ENCODE peak calls at places on chromosomes 6 and 20, in four cellular contexts. O is GM12878, C is A549, R is IMR-90. H is an unnamed sample.
A peak's percentile ranks its signal among the peaks of the same experiment; 100 is the strongest.

GRCh38 chr6:31615748-31616147 is 714 bp downstream of the AIF1 start:
- DNase-seq in O (no peak), C (no peak), R (no peak), H (no peak)

GRCh38 chr6:120202878-120203277 is 853.3 kb upstream of the MAN1A1 start:
- DNase-seq in O (no peak), C (no peak), R (no peak), H (no peak)

GRCh38 chr6:159061146-159061545 is 16.4 kb upstream of the TAGAP start:
- DNase-seq in O (no peak), C (no peak), R (no peak), H (no peak)

GRCh38 chr6:21666200-21666671 is 72.7 kb downstream of the SOX4 start:
- DNase-seq in O (no peak), C (no peak), R (no peak), H (no peak)

GRCh38 chr6:92762414-92763374 is 656.7 kb downstream of the EPHA7 start:
- DNase-seq in O (no peak), C (no peak), R (peak; percentile 16), H (no peak)

GRCh38 chr6:130244728-130245127 is 22.0 kb upstream of the SAMD3 start:
- DNase-seq in O (no peak), C (no peak), R (no peak), H (no peak)

GRCh38 chr6:28351087-28351486 is 1.3 kb downstream of the ZKSCAN3 start:
- DNase-seq in O (no peak), C (no peak), R (no peak), H (peak; percentile 46)

GRCh38 chr20:58995461-58996225 is 11.4 kb downstream of the CTSZ start:
- DNase-seq in O (no peak), C (no peak), R (no peak), H (no peak)

GRCh38 chr20:33839591-33839990 is 28.4 kb downstream of the CHMP4B start:
- DNase-seq in O (no peak), C (no peak), R (no peak), H (peak; percentile 20)

GRCh38 chr6:7669742-7670141 is 56.2 kb upstream of the BMP6 start:
- DNase-seq in O (no peak), C (no peak), R (no peak), H (peak; percentile 33)

GRCh38 chr6:81614292-81614691 is 138.2 kb downstream of the TENT5A start:
- DNase-seq in O (no peak), C (no peak), R (peak; percentile 85), H (no peak)

GRCh38 chr6:148887181-148887580 is 140.4 kb downstream of the UST start:
- DNase-seq in O (no peak), C (no peak), R (no peak), H (no peak)

GRCh38 chr20:47337413-47337812 is 19.1 kb downstream of the ZMYND8 start:
- DNase-seq in O (no peak), C (no peak), R (no peak), H (no peak)

GRCh38 chr6:33445020-33445676 is 9.2 kb upstream of the ZBTB9 start:
- DNase-seq in O (no peak), C (no peak), R (no peak), H (no peak)

GRCh38 chr6:52787917-52788316 is 15.7 kb downstream of the GSTA1 start:
- DNase-seq in O (no peak), C (no peak), R (no peak), H (no peak)

GRCh38 chr6:139409026-139409425 is 34.6 kb upstream of the CITED2 start:
- DNase-seq in O (no peak), C (no peak), R (peak; percentile 77), H (no peak)

GRCh38 chr6:2259574-2259973 is 14.2 kb upstream of the GMDS start:
- DNase-seq in O (no peak), C (no peak), R (no peak), H (no peak)

GRCh38 chr20:48238326-48238725 is 453.0 kb upstream of the SULF2 start:
- DNase-seq in O (no peak), C (no peak), R (peak; percentile 54), H (no peak)

GRCh38 chr6:156779206-156780116 is 2.3 kb downstream of the ARID1B start:
- DNase-seq in O (no peak), C (no peak), R (no peak), H (peak; percentile 72)

GRCh38 chr20:35984382-35984781 is 16.0 kb downstream of the CNBD2 start:
- DNase-seq in O (no peak), C (no peak), R (no peak), H (no peak)

GRCh38 chr20:63260943-63261807 is 6.9 kb upstream of the NKAIN4 start:
- DNase-seq in O (no peak), C (no peak), R (no peak), H (no peak)

GRCh38 chr6:27205375-27206278 is 41.9 kb upstream of the PRSS16 start:
- DNase-seq in O (no peak), C (no peak), R (peak; percentile 24), H (peak; percentile 44)

GRCh38 chr6:127457444-127458064 is 1.6 kb downstream of the KIAA0408 start:
- DNase-seq in O (no peak), C (no peak), R (peak; percentile 81), H (no peak)

GRCh38 chr6:45988635-45989034 is 27.0 kb downstream of the CLIC5 start:
- DNase-seq in O (no peak), C (no peak), R (no peak), H (no peak)

GRCh38 chr6:76774750-76775396 is 688.4 kb downstream of the HTR1B start:
- DNase-seq in O (no peak), C (no peak), R (no peak), H (no peak)

GRCh38 chr20:32325706-32326506 is 32.2 kb upstream of the ASXL1 start:
- DNase-seq in O (no peak), C (peak; percentile 43), R (peak; percentile 79), H (no peak)

GRCh38 chr20:62285722-62286121 is 17.1 kb upstream of the ADRM1 start:
- DNase-seq in O (no peak), C (no peak), R (no peak), H (no peak)

GRCh38 chr6:133890941-133891813 is 2.3 kb downstream of the TCF21 start:
- DNase-seq in O (no peak), C (peak; percentile 60), R (peak; percentile 39), H (peak; percentile 12)

GRCh38 chr6:133891814-133892443 is 3.0 kb downstream of the TCF21 start:
- DNase-seq in O (no peak), C (no peak), R (no peak), H (no peak)

GRCh38 chr6:133887478-133887877 is 1.4 kb upstream of the TCF21 start:
- DNase-seq in O (no peak), C (no peak), R (no peak), H (no peak)

GRCh38 chr6:133889557-133890301 is 816 bp downstream of the TCF21 start:
- DNase-seq in O (no peak), C (no peak), R (peak; percentile 73), H (no peak)

DNA sequence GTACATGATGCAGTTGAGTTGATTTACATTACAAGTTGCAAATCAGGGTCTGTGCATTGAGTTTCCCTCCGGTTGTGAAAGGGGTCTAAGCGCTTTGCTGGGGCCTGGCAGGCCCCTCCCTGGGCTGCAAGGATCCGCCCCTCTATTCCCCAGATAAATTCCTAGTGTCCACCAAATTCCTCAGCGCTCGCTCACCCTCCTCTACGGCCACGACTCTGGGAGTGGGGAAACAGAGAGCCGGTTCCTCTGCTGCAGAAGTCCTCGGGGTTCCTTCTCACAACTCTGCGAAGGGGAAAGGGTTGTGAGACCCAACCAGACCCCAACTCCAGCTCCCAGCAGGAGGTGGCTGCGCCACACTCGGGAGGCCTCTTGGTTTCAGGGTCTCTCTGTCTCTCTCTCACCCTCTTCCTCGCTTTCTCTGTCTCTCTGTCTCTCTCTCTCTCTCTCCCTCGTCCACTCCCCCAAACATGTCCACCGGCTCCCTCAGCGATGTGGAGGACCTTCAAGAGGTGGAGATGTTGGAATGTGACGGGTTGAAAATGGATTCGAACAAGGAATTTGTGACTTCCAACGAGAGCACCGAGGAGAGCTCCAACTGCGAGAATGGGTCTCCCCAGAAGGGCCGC is at the start of gene TCF21:
- DNase-seq in O (no peak), C (no peak), R (peak; percentile 85), H (no peak)
- TF ChIP-seq ELK1 in O (no peak), C (no peak), R (no peak), H (no peak)

GRCh38 chr6:56255370-56255769 is 8.0 kb upstream of the COL21A1 start:
- DNase-seq in O (no peak), C (no peak), R (no peak), H (no peak)
- TF ChIP-seq ELK1 in O (no peak), C (no peak), R (no peak), H (no peak)

DNA sequence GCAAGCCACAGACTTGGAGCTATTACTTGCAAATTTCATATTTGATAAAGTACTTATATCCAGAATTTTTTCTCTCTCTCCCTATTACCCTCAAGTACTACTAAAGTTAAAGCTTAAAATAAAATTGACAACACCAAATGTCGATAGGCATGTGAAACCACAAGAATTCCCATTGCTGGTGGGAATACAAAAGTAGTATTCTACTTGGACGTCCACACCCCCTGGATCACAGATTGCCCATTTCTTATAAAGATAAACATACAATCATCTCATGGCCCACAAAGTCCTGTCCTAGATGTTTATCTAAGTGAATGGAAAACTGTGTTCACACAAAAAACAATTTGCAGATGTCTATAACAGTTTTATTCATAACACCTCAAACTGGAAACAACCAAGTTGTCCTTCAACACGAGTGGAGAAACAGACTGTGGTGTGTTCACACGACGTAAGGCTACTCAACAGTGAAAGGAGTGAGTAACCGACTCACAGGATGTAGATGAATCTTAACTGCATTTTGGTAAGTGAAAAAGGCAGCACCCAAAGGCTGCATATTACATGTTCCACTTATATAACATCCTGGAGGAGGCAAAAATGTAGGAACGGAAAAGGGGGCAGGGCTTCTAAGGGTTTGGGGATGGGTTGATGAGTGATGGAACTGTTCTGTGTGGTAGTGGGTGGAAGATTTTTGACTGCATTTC is 297.4 kb downstream of the THBS2 start:
- DNase-seq in O (no peak), C (no peak), R (peak; percentile 33), H (no peak)
- TF ChIP-seq ELK1 in O (no peak), C (no peak), R (no peak), H (no peak)

GRCh38 chr20:4737857-4738627 is 16.3 kb downstream of the PRND start:
- DNase-seq in O (no peak), C (no peak), R (no peak), H (no peak)
- TF ChIP-seq ELK1 in O (no peak), C (no peak), R (no peak), H (no peak)